ENCODE peak calls at places on chromosomes 4 and X, in nine cellular contexts. One of them, this sample, is unnamed. For H3K4me1, the result is how much of the 10 kb centered on the place peaks cover.

GRCh38 chrX:18422325-18422724 is 3.1 kb upstream of the CDKL5 start:
- DNase-seq in H1: no peak
- DNase-seq in GM23338: no peak
- DNase-seq in Karpas-422: no peak
- DNase-seq in colonic mucosa: no peak
- DNase-seq in adipocyte: peak
- DNase-seq in sigmoid colon: no peak
- DNase-seq in body of pancreas: no peak
- DNase-seq in naive thymus-derived CD4-positive, alpha-beta T cell: no peak
- DNase-seq in this sample: peak

GRCh38 chrX:11381464-11381863 is 88.3 kb downstream of the AMELX start:
- DNase-seq in naive thymus-derived CD4-positive, alpha-beta T cell: no peak
- DNase-seq in Karpas-422: peak
- DNase-seq in H1: no peak
- DNase-seq in adipocyte: peak
- DNase-seq in body of pancreas: peak
- DNase-seq in colonic mucosa: peak
- DNase-seq in GM23338: peak
- DNase-seq in sigmoid colon: peak
- DNase-seq in this sample: no peak

GRCh38 chr4:91621446-91621845 is 682.3 kb upstream of the GRID2 start:
- DNase-seq in naive thymus-derived CD4-positive, alpha-beta T cell: no peak
- DNase-seq in sigmoid colon: no peak
- DNase-seq in Karpas-422: peak
- DNase-seq in GM23338: no peak
- DNase-seq in body of pancreas: no peak
- DNase-seq in colonic mucosa: no peak
- DNase-seq in H1: no peak
- DNase-seq in adipocyte: no peak
- DNase-seq in this sample: no peak

GRCh38 chr4:168511780-168512467 is 15.1 kb downstream of the PALLD start:
- DNase-seq in body of pancreas: no peak
- DNase-seq in adipocyte: no peak
- DNase-seq in sigmoid colon: no peak
- DNase-seq in naive thymus-derived CD4-positive, alpha-beta T cell: peak
- DNase-seq in Karpas-422: no peak
- DNase-seq in colonic mucosa: no peak
- DNase-seq in GM23338: peak
- DNase-seq in H1: no peak
- DNase-seq in this sample: no peak

GRCh38 chr4:126753592-126753991 is 879.2 kb upstream of the INTU start:
- DNase-seq in body of pancreas: no peak
- DNase-seq in Karpas-422: no peak
- DNase-seq in GM23338: no peak
- DNase-seq in adipocyte: no peak
- DNase-seq in naive thymus-derived CD4-positive, alpha-beta T cell: no peak
- DNase-seq in sigmoid colon: no peak
- DNase-seq in colonic mucosa: no peak
- DNase-seq in H1: no peak
- DNase-seq in this sample: no peak

GRCh38 chr4:77990456-77990855 is 66.7 kb upstream of the FRAS1 start:
- DNase-seq in naive thymus-derived CD4-positive, alpha-beta T cell: no peak
- DNase-seq in colonic mucosa: no peak
- DNase-seq in GM23338: no peak
- DNase-seq in sigmoid colon: no peak
- DNase-seq in adipocyte: no peak
- DNase-seq in H1: no peak
- DNase-seq in body of pancreas: no peak
- DNase-seq in Karpas-422: no peak
- DNase-seq in this sample: no peak

GRCh38 chr4:27412617-27413016 is 552.0 kb downstream of the STIM2 start:
- DNase-seq in naive thymus-derived CD4-positive, alpha-beta T cell: no peak
- DNase-seq in adipocyte: no peak
- DNase-seq in H1: no peak
- DNase-seq in sigmoid colon: no peak
- DNase-seq in Karpas-422: no peak
- DNase-seq in GM23338: peak
- DNase-seq in body of pancreas: no peak
- DNase-seq in colonic mucosa: no peak
- DNase-seq in this sample: no peak

GRCh38 chrX:23503835-23504539 is 163.3 kb upstream of the PRDX4 start:
- DNase-seq in colonic mucosa: peak
- DNase-seq in sigmoid colon: peak
- DNase-seq in GM23338: peak
- DNase-seq in adipocyte: peak
- DNase-seq in H1: no peak
- DNase-seq in Karpas-422: peak
- DNase-seq in naive thymus-derived CD4-positive, alpha-beta T cell: no peak
- DNase-seq in body of pancreas: peak
- DNase-seq in this sample: peak

GRCh38 chr4:16616981-16617380 is 281.5 kb downstream of the LDB2 start:
- DNase-seq in body of pancreas: no peak
- DNase-seq in colonic mucosa: no peak
- DNase-seq in GM23338: no peak
- DNase-seq in naive thymus-derived CD4-positive, alpha-beta T cell: no peak
- DNase-seq in Karpas-422: no peak
- DNase-seq in sigmoid colon: no peak
- DNase-seq in adipocyte: no peak
- DNase-seq in H1: no peak
- DNase-seq in this sample: no peak

GRCh38 chr4:87036713-87037112 is 101.9 kb downstream of the AFF1 start:
- DNase-seq in colonic mucosa: no peak
- DNase-seq in body of pancreas: no peak
- DNase-seq in sigmoid colon: no peak
- DNase-seq in GM23338: no peak
- DNase-seq in H1: no peak
- DNase-seq in Karpas-422: no peak
- DNase-seq in adipocyte: no peak
- DNase-seq in naive thymus-derived CD4-positive, alpha-beta T cell: no peak
- DNase-seq in this sample: no peak

GRCh38 chr4:87033902-87034301 is 99.1 kb downstream of the AFF1 start:
- DNase-seq in colonic mucosa: no peak
- DNase-seq in sigmoid colon: no peak
- DNase-seq in Karpas-422: no peak
- DNase-seq in H1: no peak
- DNase-seq in body of pancreas: no peak
- DNase-seq in GM23338: peak
- DNase-seq in naive thymus-derived CD4-positive, alpha-beta T cell: no peak
- DNase-seq in adipocyte: no peak
- DNase-seq in this sample: no peak

GRCh38 chr4:87035881-87036509 is 101.2 kb downstream of the AFF1 start:
- DNase-seq in Karpas-422: no peak
- DNase-seq in sigmoid colon: no peak
- DNase-seq in adipocyte: no peak
- DNase-seq in colonic mucosa: no peak
- DNase-seq in body of pancreas: no peak
- DNase-seq in GM23338: no peak
- DNase-seq in naive thymus-derived CD4-positive, alpha-beta T cell: no peak
- DNase-seq in H1: no peak
- DNase-seq in this sample: no peak

GRCh38 chr4:87032884-87033533 is 98.2 kb downstream of the AFF1 start:
- DNase-seq in colonic mucosa: no peak
- DNase-seq in adipocyte: peak
- DNase-seq in body of pancreas: no peak
- DNase-seq in naive thymus-derived CD4-positive, alpha-beta T cell: no peak
- DNase-seq in Karpas-422: no peak
- DNase-seq in sigmoid colon: no peak
- DNase-seq in H1: no peak
- DNase-seq in GM23338: no peak
- DNase-seq in this sample: peak

DNA sequence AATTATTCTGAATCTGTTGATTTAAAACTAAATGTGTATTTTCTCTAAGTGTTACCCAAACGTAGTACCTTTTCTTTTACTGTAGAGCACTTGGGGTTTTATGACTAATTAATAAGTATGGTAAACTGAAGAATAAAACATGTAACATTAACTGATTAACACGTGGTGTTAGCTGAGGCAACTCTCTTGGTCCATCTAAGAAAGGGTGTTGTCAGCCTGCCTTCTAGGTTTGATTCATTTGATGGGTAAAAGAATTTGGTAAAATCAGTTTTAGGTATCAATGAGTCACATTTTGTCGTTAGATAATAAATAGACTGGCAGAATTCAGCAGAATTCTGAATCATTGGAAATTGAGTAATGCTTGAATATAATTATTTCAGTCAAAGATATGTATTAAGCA is 99.7 kb downstream of the AFF1 start:
- DNase-seq in body of pancreas: no peak
- DNase-seq in colonic mucosa: no peak
- DNase-seq in GM23338: no peak
- DNase-seq in sigmoid colon: no peak
- DNase-seq in H1: no peak
- DNase-seq in naive thymus-derived CD4-positive, alpha-beta T cell: no peak
- DNase-seq in Karpas-422: no peak
- DNase-seq in adipocyte: no peak
- DNase-seq in this sample: no peak
- H3K4me1 ChIP-seq in body of pancreas: half or more
- H3K4me1 ChIP-seq in colonic mucosa: under half
- H3K4me1 ChIP-seq in GM23338: half or more
- H3K4me1 ChIP-seq in sigmoid colon: under half
- H3K4me1 ChIP-seq in H1: under half
- H3K4me1 ChIP-seq in naive thymus-derived CD4-positive, alpha-beta T cell: under half
- H3K4me1 ChIP-seq in Karpas-422: under half
- H3K4me1 ChIP-seq in adipocyte: half or more
- H3K4me1 ChIP-seq in this sample: under half

GRCh38 chrX:111169141-111169540 is 73.2 kb downstream of the PAK3 start:
- DNase-seq in Karpas-422: no peak
- DNase-seq in naive thymus-derived CD4-positive, alpha-beta T cell: no peak
- DNase-seq in colonic mucosa: no peak
- DNase-seq in GM23338: no peak
- DNase-seq in H1: no peak
- DNase-seq in body of pancreas: no peak
- DNase-seq in sigmoid colon: no peak
- DNase-seq in adipocyte: no peak
- DNase-seq in this sample: no peak
- H3K4me3 ChIP-seq in Karpas-422: no peak
- H3K4me3 ChIP-seq in naive thymus-derived CD4-positive, alpha-beta T cell: no peak
- H3K4me3 ChIP-seq in colonic mucosa: no peak
- H3K4me3 ChIP-seq in GM23338: no peak
- H3K4me3 ChIP-seq in H1: no peak
- H3K4me3 ChIP-seq in body of pancreas: no peak
- H3K4me3 ChIP-seq in sigmoid colon: no peak
- H3K4me3 ChIP-seq in adipocyte: no peak
- H3K4me3 ChIP-seq in this sample: no peak

GRCh38 chr4:139736661-139737060 is 71.0 kb downstream of the MGST2 start:
- DNase-seq in H1: no peak
- DNase-seq in GM23338: peak
- DNase-seq in body of pancreas: no peak
- DNase-seq in Karpas-422: peak
- DNase-seq in naive thymus-derived CD4-positive, alpha-beta T cell: no peak
- DNase-seq in colonic mucosa: no peak
- DNase-seq in sigmoid colon: no peak
- DNase-seq in adipocyte: peak
- DNase-seq in this sample: no peak
- H3K4me1 ChIP-seq in H1: under half
- H3K4me1 ChIP-seq in GM23338: under half
- H3K4me1 ChIP-seq in body of pancreas: half or more
- H3K4me1 ChIP-seq in Karpas-422: half or more
- H3K4me1 ChIP-seq in naive thymus-derived CD4-positive, alpha-beta T cell: under half
- H3K4me1 ChIP-seq in colonic mucosa: under half
- H3K4me1 ChIP-seq in sigmoid colon: under half
- H3K4me1 ChIP-seq in adipocyte: half or more
- H3K4me1 ChIP-seq in this sample: under half

DNA sequence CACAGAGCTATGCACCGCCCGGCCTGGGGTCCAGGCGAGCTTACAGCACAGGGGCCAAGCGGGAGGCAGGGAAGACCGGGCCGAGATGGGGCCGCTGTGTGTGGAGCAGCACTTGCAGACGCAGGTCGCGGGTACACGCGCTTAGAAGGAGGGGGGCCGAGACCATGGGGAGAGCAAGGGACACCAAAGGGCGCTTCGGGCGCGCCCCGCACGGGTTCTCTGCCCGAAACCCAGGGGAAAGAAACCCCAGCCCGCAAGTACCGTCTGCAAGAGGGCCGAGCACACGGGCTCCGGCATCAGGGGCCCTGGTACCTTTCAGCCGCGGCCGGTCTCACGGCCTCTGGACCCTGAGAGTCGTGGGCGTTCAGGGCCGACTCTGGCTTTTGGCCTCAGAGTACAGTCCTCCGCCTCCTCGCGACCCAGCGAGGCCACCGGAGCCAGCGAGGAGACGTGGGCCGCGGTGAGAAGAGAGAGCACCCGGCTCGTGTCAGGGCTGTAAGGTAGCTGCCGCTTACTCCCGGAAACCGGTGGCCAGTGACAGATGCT is 337 bp downstream of the EOLA2 start:
- DNase-seq in Karpas-422: no peak
- DNase-seq in sigmoid colon: peak
- DNase-seq in H1: no peak
- DNase-seq in GM23338: peak
- DNase-seq in colonic mucosa: peak
- DNase-seq in adipocyte: peak
- DNase-seq in naive thymus-derived CD4-positive, alpha-beta T cell: no peak
- DNase-seq in body of pancreas: peak
- DNase-seq in this sample: peak
- H3K4me3 ChIP-seq in Karpas-422: peak
- H3K4me3 ChIP-seq in sigmoid colon: peak
- H3K4me3 ChIP-seq in H1: peak
- H3K4me3 ChIP-seq in GM23338: peak
- H3K4me3 ChIP-seq in colonic mucosa: peak
- H3K4me3 ChIP-seq in adipocyte: peak
- H3K4me3 ChIP-seq in naive thymus-derived CD4-positive, alpha-beta T cell: peak
- H3K4me3 ChIP-seq in body of pancreas: peak
- H3K4me3 ChIP-seq in this sample: peak

DNA sequence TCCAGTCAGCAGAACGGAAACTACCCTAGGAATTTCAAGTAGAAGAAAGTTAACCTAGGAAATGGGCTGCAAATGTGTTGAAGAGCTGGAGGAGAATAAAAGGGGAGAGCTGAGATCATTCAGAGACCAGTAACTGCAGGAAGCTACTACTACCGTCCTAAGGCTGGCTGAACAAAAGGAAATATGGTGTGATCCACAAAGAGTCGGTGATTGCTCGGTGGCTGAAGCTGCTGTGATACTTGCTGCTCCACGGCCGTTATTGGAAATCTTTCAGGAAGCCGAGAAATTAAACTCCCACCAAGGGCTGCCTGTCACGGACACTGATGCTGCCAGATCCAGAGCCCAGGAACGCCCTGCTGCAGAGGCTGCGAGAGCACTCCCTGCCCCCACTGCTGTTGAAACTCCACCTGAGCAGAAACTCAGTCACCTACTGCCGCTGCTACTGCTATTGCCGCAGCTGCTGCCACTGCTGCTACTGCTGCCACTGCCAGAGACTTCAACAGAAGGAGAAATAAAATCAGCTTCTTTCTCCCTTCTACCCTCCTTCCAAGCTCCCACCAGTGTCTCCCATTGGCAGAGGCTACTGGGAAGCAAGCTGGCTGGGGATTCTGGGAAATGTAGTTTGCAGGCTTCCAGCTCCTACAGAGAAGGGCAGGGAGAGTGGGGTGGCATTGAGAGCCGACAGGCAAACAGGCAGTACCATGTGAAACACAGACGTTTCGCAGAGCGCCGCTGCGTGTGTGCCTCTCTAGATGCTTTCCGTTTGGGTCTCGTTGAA is 125.9 kb upstream of the ENPP6 start:
- DNase-seq in colonic mucosa: peak
- DNase-seq in sigmoid colon: peak
- DNase-seq in H1: no peak
- DNase-seq in adipocyte: peak
- DNase-seq in body of pancreas: peak
- DNase-seq in naive thymus-derived CD4-positive, alpha-beta T cell: no peak
- DNase-seq in GM23338: peak
- DNase-seq in Karpas-422: peak
- DNase-seq in this sample: peak
- H3K4me1 ChIP-seq in colonic mucosa: under half
- H3K4me1 ChIP-seq in sigmoid colon: under half
- H3K4me1 ChIP-seq in H1: under half
- H3K4me1 ChIP-seq in adipocyte: under half
- H3K4me1 ChIP-seq in body of pancreas: half or more
- H3K4me1 ChIP-seq in naive thymus-derived CD4-positive, alpha-beta T cell: under half
- H3K4me1 ChIP-seq in GM23338: under half
- H3K4me1 ChIP-seq in Karpas-422: half or more
- H3K4me1 ChIP-seq in this sample: under half